ENCODE peak calls at places on chromosomes 4 and X, in eight cellular contexts. H is small intestine; F is HEK293T; C is activated CD4-positive, alpha-beta T cell treated with anti-CD3 and anti-CD28 coated beads, Interleukin-2, amount 50 U/mL, for 24 hours; T is WTC11; Q is COR-L47; Y is GM23248; B is naive thymus-derived CD4-positive, alpha-beta T cell. R is an unnamed sample.

GRCh38 chr4:149985981-149986380 is 92.3 kb upstream of the DCLK2 start:
- DNase-seq in H (no peak), F (no peak), C (no peak), T (no peak), Q (no peak), Y (no peak), B (no peak), R (no peak)

GRCh38 chr4:6231663-6232165 is 31.4 kb upstream of the JAKMIP1 start:
- DNase-seq in H (no peak), F (no peak), C (no peak), T (no peak), Q (no peak), Y (no peak), B (no peak), R (no peak)

GRCh38 chrX:152946681-152947080 is 47.2 kb downstream of the PNMA5 start:
- DNase-seq in H (no peak), F (no peak), C (no peak), T (no peak), Q (no peak), Y (no peak), B (no peak), R (no peak)

GRCh38 chrX:136745215-136746173 is 35.2 kb downstream of the ARHGEF6 start:
- DNase-seq in H (no peak), F (no peak), C (no peak), T (no peak), Q (no peak), Y (no peak), B (no peak), R (no peak)

GRCh38 chrX:48957477-48957826 is at the start of gene OTUD5:
- DNase-seq in H (no peak), F (peak), C (peak), T (no peak), Q (peak), Y (no peak), B (peak), R (no peak)

GRCh38 chr4:1334579-1334895 is 12.5 kb upstream of the UVSSA start:
- DNase-seq in H (no peak), F (no peak), C (no peak), T (no peak), Q (no peak), Y (no peak), B (no peak), R (no peak)

GRCh38 chr4:24557036-24558022 is 27.0 kb downstream of the DHX15 start:
- DNase-seq in H (peak), F (no peak), C (no peak), T (no peak), Q (no peak), Y (peak), B (no peak), R (no peak)

GRCh38 chrX:68375803-68376202 is 57.5 kb downstream of the OPHN1 start:
- DNase-seq in H (no peak), F (no peak), C (no peak), T (no peak), Q (no peak), Y (no peak), B (no peak), R (no peak)

GRCh38 chrX:8668797-8669196 is 63.1 kb downstream of the ANOS1 start:
- DNase-seq in H (peak), F (no peak), C (no peak), T (no peak), Q (no peak), Y (no peak), B (no peak), R (no peak)

GRCh38 chr4:177444911-177445736 is 2.9 kb upstream of the AGA start:
- DNase-seq in H (peak), F (no peak), C (no peak), T (peak), Q (peak), Y (no peak), B (no peak), R (no peak)

GRCh38 chrX:108736509-108737479 is at the start of gene IRS4:
- DNase-seq in H (no peak), F (peak), C (no peak), T (peak), Q (no peak), Y (peak), B (no peak), R (no peak)

GRCh38 chr4:2059726-2060577 is 825 bp downstream of the NAT8L start:
- DNase-seq in H (no peak), F (peak), C (no peak), T (no peak), Q (peak), Y (peak), B (no peak), R (no peak)

GRCh38 chrX:42176790-42177189 is 253.4 kb upstream of the CASK start:
- DNase-seq in H (no peak), F (peak), C (no peak), T (no peak), Q (no peak), Y (no peak), B (no peak), R (no peak)

R was measured in skeletal muscle cell.